ENCODE peak calls at places on chromosomes 7 and 10, in five cellular contexts. Q, S, L, D and C are unnamed samples.

GRCh38 chr10:22606164-22606614 is 108.2 kb downstream of the PIP4K2A start:
- DNase-seq in Q (no peak), S (no peak), L (no peak), D (no peak), C (peak)

GRCh38 chr7:42217548-42217947 is 19.5 kb downstream of the GLI3 start:
- DNase-seq in Q (no peak), S (no peak), L (no peak), D (no peak), C (no peak)

GRCh38 chr7:70259497-70259896 is 661.2 kb downstream of the AUTS2 start:
- DNase-seq in Q (no peak), S (no peak), L (no peak), D (no peak), C (no peak)

GRCh38 chr7:149774237-149775175 is 1.1 kb upstream of the ZNF467 start:
- DNase-seq in Q (no peak), S (peak), L (peak), D (no peak), C (no peak)

GRCh38 chr10:33497338-33497737 is 162.9 kb upstream of the NRP1 start:
- DNase-seq in Q (no peak), S (no peak), L (no peak), D (no peak), C (no peak)

GRCh38 chr10:92238586-92239098 is 52.2 kb downstream of the CPEB3 start:
- DNase-seq in Q (no peak), S (no peak), L (peak), D (peak), C (no peak)

GRCh38 chr7:1941464-1942025 is 271.5 kb downstream of the ELFN1 start:
- DNase-seq in Q (no peak), S (no peak), L (no peak), D (no peak), C (no peak)

GRCh38 chr10:78058562-78058961 is 24.9 kb downstream of the RPS24 start:
- DNase-seq in Q (no peak), S (no peak), L (no peak), D (no peak), C (no peak)

GRCh38 chr7:70131807-70132565 is 533.7 kb downstream of the AUTS2 start:
- DNase-seq in Q (no peak), S (no peak), L (no peak), D (no peak), C (no peak)

GRCh38 chr7:480531-481218 is 39.0 kb downstream of the PDGFA start:
- DNase-seq in Q (no peak), S (peak), L (no peak), D (peak), C (no peak)

GRCh38 chr7:134460000-134460399 is 1.1 kb upstream of the AKR1B1 start:
- DNase-seq in Q (no peak), S (no peak), L (no peak), D (no peak), C (no peak)

GRCh38 chr7:143172354-143172753 is 10.9 kb upstream of the TAS2R39 start:
- DNase-seq in Q (no peak), S (no peak), L (no peak), D (peak), C (no peak)

GRCh38 chr7:24477807-24478655 is 95.2 kb upstream of the PALS2 start:
- DNase-seq in Q (no peak), S (peak), L (peak), D (peak), C (no peak)

GRCh38 chr10:26887611-26888215 is 27.0 kb upstream of the ABI1 start:
- DNase-seq in Q (no peak), S (no peak), L (no peak), D (no peak), C (no peak)

GRCh38 chr10:71270301-71270777 is 48.7 kb upstream of the SLC29A3 start:
- DNase-seq in Q (no peak), S (peak), L (peak), D (peak), C (peak)

GRCh38 chr7:44063547-44063893 is 1.8 kb downstream of the PGAM2 start:
- DNase-seq in Q (no peak), S (no peak), L (no peak), D (no peak), C (no peak)

GRCh38 chr10:80498039-80498832 is 39.5 kb upstream of the SH2D4B start:
- DNase-seq in Q (no peak), S (no peak), L (no peak), D (no peak), C (peak)

GRCh38 chr10:3427846-3428442 is 255.4 kb upstream of the PITRM1 start:
- DNase-seq in Q (no peak), S (no peak), L (no peak), D (no peak), C (no peak)

GRCh38 chr10:29627201-29628105 is 7.3 kb downstream of the SVIL start:
- DNase-seq in Q (no peak), S (no peak), L (no peak), D (no peak), C (no peak)

GRCh38 chr7:1692500-1693418 is 22.7 kb downstream of the ELFN1 start:
- DNase-seq in Q (peak), S (no peak), L (no peak), D (no peak), C (no peak)

GRCh38 chr7:80900583-80901576 is 18.0 kb downstream of the SEMA3C start:
- DNase-seq in Q (no peak), S (no peak), L (no peak), D (no peak), C (no peak)

GRCh38 chr10:65313406-65313805 is 1612.4 kb upstream of the LRRTM3 start:
- DNase-seq in Q (no peak), S (no peak), L (no peak), D (no peak), C (no peak)

GRCh38 chr7:100629117-100629711 is 12.1 kb downstream of the TFR2 start:
- DNase-seq in Q (no peak), S (no peak), L (no peak), D (peak), C (peak)

GRCh38 chr7:157235357-157236018 is 96.8 kb downstream of the UBE3C start:
- DNase-seq in Q (no peak), S (no peak), L (no peak), D (no peak), C (no peak)

GRCh38 chr7:10802011-10802410 is 171.7 kb upstream of the PHF14 start:
- DNase-seq in Q (no peak), S (no peak), L (no peak), D (no peak), C (no peak)

GRCh38 chr7:95933618-95934017 is 161.3 kb downstream of the DYNC1I1 start:
- DNase-seq in Q (no peak), S (no peak), L (no peak), D (no peak), C (no peak)

GRCh38 chr7:33774762-33775523 is 130.4 kb upstream of the BMPER start:
- DNase-seq in Q (no peak), S (no peak), L (peak), D (no peak), C (no peak)

GRCh38 chr10:59626523-59626869 is 83.2 kb downstream of the SLC16A9 start:
- DNase-seq in Q (no peak), S (no peak), L (no peak), D (no peak), C (no peak)

GRCh38 chr7:155534691-155535090 is 11.7 kb downstream of the CNPY1 start:
- DNase-seq in Q (no peak), S (no peak), L (no peak), D (no peak), C (no peak)

GRCh38 chr10:77168161-77168560 is 469.4 kb downstream of the KCNMA1 start:
- DNase-seq in Q (no peak), S (no peak), L (peak), D (no peak), C (no peak)

GRCh38 chr7:129169171-129169643 is 19.2 kb upstream of the SMO start:
- DNase-seq in Q (no peak), S (no peak), L (peak), D (peak), C (peak)

GRCh38 chr10:73653701-73654100 is 2.1 kb downstream of the SYNPO2L start:
- DNase-seq in Q (no peak), S (peak), L (no peak), D (no peak), C (peak)

GRCh38 chr10:123666318-123667291 is at the start of gene GPR26:
- DNase-seq in Q (no peak), S (no peak), L (peak), D (no peak), C (no peak)
- TF ChIP-seq CTCF in Q (no peak), S (no peak), L (no peak), D (no peak), C (no peak)

DNA sequence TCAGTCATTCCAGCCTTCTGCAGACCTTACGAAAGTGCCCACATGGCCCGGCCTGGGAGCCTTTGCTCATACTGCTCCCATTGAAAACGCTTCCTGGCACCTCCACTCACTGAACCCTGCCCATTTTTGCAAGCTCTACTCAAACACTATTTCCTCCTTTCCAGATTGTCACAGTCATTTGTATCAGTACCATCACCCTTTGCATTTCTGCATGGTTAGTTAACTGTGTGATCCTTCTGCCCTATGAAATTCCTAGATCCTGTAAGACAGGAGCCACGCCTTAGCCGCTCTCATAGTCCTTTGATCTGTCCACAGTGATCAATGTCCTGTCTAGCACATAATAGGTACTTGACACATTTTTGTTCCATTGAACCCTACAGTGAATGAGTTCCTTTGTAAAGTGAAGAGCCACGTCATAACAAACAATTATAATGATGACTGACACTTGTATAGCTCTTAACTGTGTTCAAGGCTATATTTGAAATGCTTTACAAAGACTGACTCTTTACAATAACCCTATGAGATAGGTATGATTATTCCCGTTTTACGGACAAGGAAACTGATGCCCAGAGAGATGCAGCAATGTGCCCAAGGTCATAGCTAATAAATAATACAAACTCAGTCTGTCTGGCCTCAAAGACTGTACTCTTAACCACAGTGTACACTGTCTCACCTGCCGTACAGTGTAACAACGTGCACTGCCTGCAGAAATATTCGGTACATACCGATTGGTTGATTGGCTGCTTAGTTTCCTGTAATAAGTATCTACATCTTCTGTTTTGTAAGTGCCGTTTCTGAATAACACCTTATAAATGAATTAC is 16.6 kb upstream of the ITIH2 start:
- DNase-seq in Q (no peak), S (peak), L (peak), D (peak), C (no peak)
- TF ChIP-seq CTCF in Q (no peak), S (no peak), L (no peak), D (no peak), C (no peak)

GRCh38 chr10:61142987-61143386 is 199.0 kb upstream of the RHOBTB1 start:
- DNase-seq in Q (no peak), S (no peak), L (no peak), D (no peak), C (no peak)
- TF ChIP-seq CTCF in Q (no peak), S (no peak), L (no peak), D (no peak), C (no peak)

GRCh38 chr7:133408212-133408611 is 155.3 kb downstream of the EXOC4 start:
- DNase-seq in Q (no peak), S (no peak), L (no peak), D (no peak), C (no peak)

GRCh38 chr7:133411402-133411801 is 158.5 kb downstream of the EXOC4 start:
- DNase-seq in Q (no peak), S (no peak), L (no peak), D (no peak), C (no peak)

GRCh38 chr7:133409421-133409820 is 156.5 kb downstream of the EXOC4 start:
- DNase-seq in Q (no peak), S (no peak), L (no peak), D (no peak), C (no peak)

DNA sequence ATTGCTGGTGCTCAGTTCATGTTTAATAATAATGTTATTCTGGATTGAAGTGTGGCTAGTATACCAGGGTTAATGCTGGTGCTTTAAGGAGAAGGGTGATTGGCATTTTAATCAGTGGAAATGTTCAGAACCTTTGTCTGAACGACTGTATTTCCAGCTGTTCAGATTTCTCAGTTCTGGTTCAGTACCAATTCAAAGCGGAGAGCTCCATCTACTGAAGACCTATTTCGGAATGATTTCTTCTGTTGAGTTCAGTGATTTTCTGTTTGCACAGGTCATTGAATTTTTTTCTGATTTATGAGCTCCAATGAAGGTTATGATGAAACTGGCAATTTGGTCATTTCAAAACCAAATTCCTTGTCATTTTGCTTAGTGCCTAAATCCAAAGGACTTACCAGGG is 160.1 kb downstream of the EXOC4 start:
- DNase-seq in Q (no peak), S (no peak), L (no peak), D (no peak), C (no peak)
- TF ChIP-seq CTCF in Q (no peak), S (no peak), L (peak), D (no peak), C (no peak)

GRCh38 chr7:83005410-83005809 is 157.3 kb downstream of the PCLO start:
- DNase-seq in Q (no peak), S (no peak), L (peak), D (no peak), C (no peak)
- TF ChIP-seq CTCF in Q (peak), S (peak), L (no peak), D (no peak), C (no peak)

GRCh38 chr10:24979685-24980084 is 27.3 kb upstream of the PRTFDC1 start:
- DNase-seq in Q (no peak), S (no peak), L (no peak), D (no peak), C (no peak)
- TF ChIP-seq CTCF in Q (no peak), S (no peak), L (no peak), D (no peak), C (no peak)

GRCh38 chr7:111914287-111914686 is 291.9 kb downstream of the DOCK4 start:
- DNase-seq in Q (no peak), S (no peak), L (no peak), D (no peak), C (no peak)

GRCh38 chr7:111918461-111918860 is 287.7 kb downstream of the DOCK4 start:
- DNase-seq in Q (no peak), S (no peak), L (no peak), D (no peak), C (no peak)

GRCh38 chr7:111919164-111919563 is 287.0 kb downstream of the DOCK4 start:
- DNase-seq in Q (no peak), S (no peak), L (no peak), D (no peak), C (no peak)

GRCh38 chr7:111920329-111920728 is 285.9 kb downstream of the DOCK4 start:
- DNase-seq in Q (no peak), S (no peak), L (no peak), D (no peak), C (no peak)

DNA sequence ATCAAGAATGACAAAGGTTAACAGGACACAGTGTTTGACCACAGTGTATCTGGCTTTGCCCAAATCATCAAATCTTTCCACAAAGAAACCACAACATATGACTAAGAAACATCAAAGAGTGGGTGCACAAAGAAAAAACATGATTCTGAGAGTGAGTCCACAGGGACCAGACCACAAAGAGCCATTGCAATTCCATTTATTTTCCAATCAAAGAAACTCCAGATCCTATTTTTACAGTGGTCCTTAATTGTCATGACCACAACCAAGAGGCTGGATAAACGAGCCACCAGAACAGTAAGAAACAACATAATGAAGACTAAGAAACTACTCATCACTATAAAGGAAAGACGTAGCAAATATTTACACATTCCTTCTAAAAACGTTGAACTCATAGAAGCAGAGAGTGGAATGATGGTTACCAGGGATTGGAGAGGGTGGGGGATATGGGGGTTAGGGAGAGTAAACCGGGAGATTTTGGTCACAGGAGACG is 286.5 kb downstream of the DOCK4 start:
- DNase-seq in Q (no peak), S (no peak), L (no peak), D (no peak), C (no peak)
- TF ChIP-seq CTCF in Q (no peak), S (no peak), L (no peak), D (no peak), C (no peak)

GRCh38 chr7:133044722-133045473 is 37.0 kb downstream of the CHCHD3 start:
- DNase-seq in Q (no peak), S (no peak), L (no peak), D (no peak), C (no peak)

GRCh38 chr7:133040617-133041016 is 41.3 kb downstream of the CHCHD3 start:
- DNase-seq in Q (no peak), S (no peak), L (no peak), D (no peak), C (no peak)

GRCh38 chr7:133036290-133036689 is 45.6 kb downstream of the CHCHD3 start:
- DNase-seq in Q (no peak), S (no peak), L (no peak), D (no peak), C (no peak)

GRCh38 chr7:133039614-133040013 is 42.3 kb downstream of the CHCHD3 start:
- DNase-seq in Q (no peak), S (no peak), L (no peak), D (no peak), C (no peak)

DNA sequence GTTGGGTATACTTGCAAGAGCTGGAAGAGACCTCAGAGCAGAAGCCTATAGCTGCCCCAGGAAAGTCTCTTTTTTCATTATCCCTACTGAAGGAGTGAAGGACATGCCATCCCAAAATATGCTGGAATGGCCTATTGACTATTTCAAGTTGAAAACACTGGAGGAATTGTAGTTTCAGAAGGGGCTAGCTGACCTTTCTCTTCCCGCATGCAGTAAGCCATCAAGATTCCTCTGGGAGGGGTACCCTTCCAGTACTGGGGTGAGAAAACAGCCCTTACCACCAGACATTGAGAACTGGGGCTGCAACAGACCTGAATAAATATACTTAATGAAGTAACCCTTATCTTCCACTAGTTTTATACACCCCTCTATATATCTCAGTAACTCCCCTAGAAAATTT is 41.7 kb downstream of the CHCHD3 start:
- DNase-seq in Q (no peak), S (no peak), L (no peak), D (no peak), C (no peak)
- TF ChIP-seq CTCF in Q (no peak), S (no peak), L (no peak), D (no peak), C (no peak)

GRCh38 chr10:13823046-13823711 is 236.4 kb downstream of the PRPF18 start:
- DNase-seq in Q (no peak), S (no peak), L (no peak), D (no peak), C (no peak)

GRCh38 chr10:13820119-13820518 is 233.4 kb downstream of the PRPF18 start:
- DNase-seq in Q (no peak), S (no peak), L (no peak), D (no peak), C (peak)

GRCh38 chr10:13822475-13822874 is 235.7 kb downstream of the PRPF18 start:
- DNase-seq in Q (no peak), S (no peak), L (no peak), D (no peak), C (no peak)

GRCh38 chr10:13816195-13816926 is 229.6 kb downstream of the PRPF18 start:
- DNase-seq in Q (no peak), S (no peak), L (peak), D (no peak), C (no peak)

DNA sequence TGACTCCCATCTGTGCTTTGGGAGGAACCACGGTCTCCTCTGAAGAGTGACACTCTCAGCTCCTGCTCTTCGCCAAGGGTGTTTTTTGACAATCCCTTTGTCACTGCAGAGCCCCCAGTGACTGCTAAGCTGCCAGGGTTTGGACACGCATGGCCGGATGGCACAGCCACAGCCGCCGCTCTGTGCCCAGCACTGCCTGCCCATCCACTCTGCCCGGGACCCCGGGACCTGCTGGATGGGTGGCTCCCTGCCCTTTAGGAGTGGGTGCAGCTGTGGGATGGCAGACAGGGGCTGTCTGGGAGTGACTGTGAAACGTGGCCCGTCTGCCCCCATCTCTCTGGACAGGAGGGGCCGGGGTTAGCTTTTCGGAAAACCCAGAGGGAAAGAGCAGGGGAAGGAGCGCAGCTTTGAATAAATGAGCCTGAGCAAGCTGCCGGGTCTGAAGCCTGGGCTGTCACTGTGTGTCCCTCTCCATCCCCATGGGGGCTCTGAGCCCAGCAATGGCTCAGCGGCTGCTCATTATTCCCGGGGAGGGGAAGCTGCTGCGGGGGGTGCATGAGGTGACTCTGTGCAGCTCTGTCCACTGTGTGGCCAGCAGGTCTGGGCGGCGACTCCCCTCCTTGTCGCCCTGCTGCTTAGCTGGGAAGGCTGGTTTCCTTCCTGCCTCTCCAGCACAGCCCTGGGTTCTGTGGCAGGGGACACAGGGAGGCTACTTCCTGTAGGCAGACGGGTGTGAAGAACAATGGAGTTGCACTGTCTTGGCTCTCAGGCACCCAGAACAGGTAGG is 234.0 kb downstream of the PRPF18 start:
- DNase-seq in Q (no peak), S (no peak), L (no peak), D (no peak), C (no peak)
- TF ChIP-seq CTCF in Q (no peak), S (no peak), L (no peak), D (no peak), C (no peak)